ENCODE peak calls at places on chromosomes 16 and 17, in nine cellular contexts. G, M, Y, D, B, S, P, V and X are unnamed samples.

GRCh38 chr17:40604327-40605080 is 39.2 kb upstream of the CCR7 start:
- DNase-seq in G (no peak), M (no peak), Y (no peak), D (no peak), B (no peak), S (no peak), P (no peak), V (no peak), X (no peak)

GRCh38 chr17:43931062-43931571 is 11.2 kb downstream of the PPY start:
- DNase-seq in G (no peak), M (no peak), Y (no peak), D (no peak), B (no peak), S (no peak), P (no peak), V (no peak), X (no peak)

GRCh38 chr16:89033796-89034572 is 57.0 kb upstream of the CBFA2T3 start:
- DNase-seq in G (no peak), M (no peak), Y (no peak), D (no peak), B (no peak), S (no peak), P (no peak), V (no peak), X (no peak)

GRCh38 chr17:9941305-9941704 is 36.2 kb upstream of the RCVRN start:
- DNase-seq in G (no peak), M (no peak), Y (no peak), D (no peak), B (no peak), S (no peak), P (no peak), V (no peak), X (no peak)

GRCh38 chr16:66458292-66458691 is 31.2 kb downstream of the BEAN1 start:
- DNase-seq in G (no peak), M (no peak), Y (no peak), D (no peak), B (no peak), S (no peak), P (no peak), V (no peak), X (no peak)

GRCh38 chr16:3026609-3027487 is 3.0 kb downstream of the THOC6 start:
- DNase-seq in G (no peak), M (no peak), Y (no peak), D (no peak), B (no peak), S (no peak), P (no peak), V (no peak), X (no peak)

GRCh38 chr16:69131749-69132423 is 502 bp downstream of the CHTF8 start:
- DNase-seq in G (peak), M (peak), Y (peak), D (peak), B (peak), S (peak), P (no peak), V (peak), X (peak)

GRCh38 chr16:77290451-77291110 is 91.4 kb downstream of the SYCE1L start:
- DNase-seq in G (no peak), M (no peak), Y (no peak), D (no peak), B (no peak), S (no peak), P (no peak), V (no peak), X (no peak)

GRCh38 chr17:1179635-1180433 is at the start of gene ABR:
- DNase-seq in G (peak), M (peak), Y (peak), D (no peak), B (peak), S (no peak), P (no peak), V (peak), X (no peak)

GRCh38 chr16:70729292-70729691 is 43.4 kb upstream of the MTSS2 start:
- DNase-seq in G (no peak), M (no peak), Y (no peak), D (no peak), B (no peak), S (no peak), P (no peak), V (no peak), X (no peak)

GRCh38 chr17:15261063-15261817 is 3.9 kb downstream of the PMP22 start:
- DNase-seq in G (no peak), M (no peak), Y (no peak), D (no peak), B (no peak), S (no peak), P (no peak), V (no peak), X (peak)

GRCh38 chr17:17682293-17682736 is 1.1 kb downstream of the RAI1 start:
- DNase-seq in G (no peak), M (peak), Y (peak), D (no peak), B (no peak), S (peak), P (no peak), V (peak), X (no peak)

GRCh38 chr16:14187517-14188338 is 116.6 kb downstream of the MRTFB start:
- DNase-seq in G (no peak), M (no peak), Y (no peak), D (no peak), B (no peak), S (no peak), P (no peak), V (no peak), X (no peak)

GRCh38 chr16:84323626-84324025 is 28.9 kb downstream of the WFDC1 start:
- DNase-seq in G (no peak), M (no peak), Y (no peak), D (no peak), B (no peak), S (no peak), P (no peak), V (no peak), X (no peak)

GRCh38 chr17:34758747-34759146 is 179.4 kb downstream of the TMEM132E start:
- DNase-seq in G (no peak), M (no peak), Y (no peak), D (no peak), B (no peak), S (no peak), P (no peak), V (no peak), X (no peak)

GRCh38 chr16:72124148-72124547 is 30.5 kb downstream of the DHX38 start:
- DNase-seq in G (no peak), M (no peak), Y (no peak), D (no peak), B (no peak), S (no peak), P (no peak), V (no peak), X (no peak)

GRCh38 chr16:57984443-57985203 is 13.7 kb upstream of the CNGB1 start:
- DNase-seq in G (peak), M (peak), Y (peak), D (peak), B (peak), S (peak), P (no peak), V (peak), X (no peak)

GRCh38 chr17:55607736-55608341 is 96.6 kb upstream of the SMIM36 start:
- DNase-seq in G (no peak), M (no peak), Y (no peak), D (peak), B (no peak), S (no peak), P (no peak), V (no peak), X (peak)